ENCODE peak calls at places on chromosome 9, in six cellular contexts. R is body of pancreas, A is AG04450, G is endodermal cell, Q is WTC11, X is neural crest cell. I is an unnamed sample.

GRCh38 chr9:85258823-85259370 is 482.9 kb downstream of the AGTPBP1 start:
- DNase-seq in R (peak; percentile 68), A (no peak), G (peak; percentile 90), Q (peak; percentile 75), X (peak; percentile 58), I (no peak)

GRCh38 chr9:126148994-126149393 is 177.6 kb upstream of the MVB12B start:
- DNase-seq in R (no peak), A (no peak), G (peak; percentile 6), Q (no peak), X (no peak), I (no peak)

GRCh38 chr9:33289501-33289900 is 815 bp upstream of the NFX1 start:
- DNase-seq in R (peak; percentile 30), A (no peak), G (peak; percentile 57), Q (no peak), X (no peak), I (peak; percentile 49)

GRCh38 chr9:100700689-100701318 is 122.9 kb downstream of the CAVIN4 start:
- DNase-seq in R (peak; percentile 22), A (no peak), G (peak; percentile 75), Q (peak; percentile 44), X (peak; percentile 34), I (no peak)

GRCh38 chr9:136364942-136365774 is 1.6 kb upstream of the DNLZ start:
- DNase-seq in R (no peak), A (no peak), G (no peak), Q (no peak), X (no peak), I (no peak)

GRCh38 chr9:113580041-113580953 is 116.8 kb downstream of the RGS3 start:
- DNase-seq in R (peak; percentile 91), A (no peak), G (no peak), Q (no peak), X (no peak), I (peak; percentile 92)

GRCh38 chr9:93673844-93674334 is 97.5 kb downstream of the PHF2 start:
- DNase-seq in R (no peak), A (no peak), G (no peak), Q (peak; percentile 5), X (no peak), I (no peak)

GRCh38 chr9:125486109-125486508 is 220.9 kb downstream of the MAPKAP1 start:
- DNase-seq in R (no peak), A (no peak), G (no peak), Q (no peak), X (no peak), I (no peak)

GRCh38 chr9:88852794-88853193 is 138.5 kb upstream of the S1PR3 start:
- DNase-seq in R (no peak), A (peak; percentile 71), G (no peak), Q (no peak), X (peak; percentile 11), I (no peak)

GRCh38 chr9:124733964-124734740 is 37.0 kb downstream of the NR6A1 start:
- DNase-seq in R (peak; percentile 31), A (no peak), G (no peak), Q (no peak), X (no peak), I (peak; percentile 77)

GRCh38 chr9:135739271-135740220 is 37.6 kb downstream of the KCNT1 start:
- DNase-seq in R (no peak), A (no peak), G (no peak), Q (no peak), X (no peak), I (no peak)

GRCh38 chr9:130330202-130330601 is 64.6 kb downstream of the HMCN2 start:
- DNase-seq in R (no peak), A (no peak), G (no peak), Q (no peak), X (no peak), I (no peak)

GRCh38 chr9:2085719-2086515 is 70.8 kb downstream of the SMARCA2 start:
- DNase-seq in R (no peak), A (no peak), G (no peak), Q (no peak), X (no peak), I (no peak)

GRCh38 chr9:124949387-124949786 is 8.5 kb upstream of the GOLGA1 start:
- DNase-seq in R (no peak), A (no peak), G (no peak), Q (no peak), X (no peak), I (no peak)

GRCh38 chr9:118669986-118670385 is 699.2 kb downstream of the BRINP1 start:
- DNase-seq in R (no peak), A (no peak), G (no peak), Q (no peak), X (no peak), I (no peak)
- TF ChIP-seq CTCF in R (no peak), A (no peak), G (no peak), Q (no peak), X (no peak), I (no peak)

GRCh38 chr9:69155341-69156030 is 18.6 kb upstream of the TJP2 start:
- DNase-seq in R (no peak), A (no peak), G (peak; percentile 71), Q (peak; percentile 72), X (no peak), I (no peak)

GRCh38 chr9:69157751-69158466 is 16.2 kb upstream of the TJP2 start:
- DNase-seq in R (no peak), A (peak; percentile 46), G (peak; percentile 48), Q (no peak), X (no peak), I (no peak)

GRCh38 chr9:69153707-69154521 is 20.2 kb upstream of the TJP2 start:
- DNase-seq in R (no peak), A (no peak), G (peak; percentile 38), Q (no peak), X (no peak), I (no peak)

DNA sequence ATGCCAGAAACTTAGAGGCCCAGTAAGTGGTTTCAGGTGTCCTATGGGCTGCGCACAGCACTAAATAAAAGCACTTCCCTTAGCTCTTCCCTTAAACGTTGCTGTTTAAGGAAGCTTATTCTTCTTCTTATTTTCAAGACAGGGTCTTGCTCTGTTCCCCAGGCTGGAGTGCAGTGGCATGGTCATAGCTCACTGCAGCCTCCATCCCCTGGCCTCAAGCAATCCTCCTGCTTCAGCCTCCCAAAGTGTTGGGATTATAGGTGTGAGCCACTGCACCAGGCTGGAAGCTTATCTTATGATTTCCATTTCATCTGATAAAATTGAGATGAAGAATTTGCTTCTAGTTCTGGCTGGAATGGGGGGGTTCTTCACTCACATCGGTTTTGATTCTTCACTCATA is 15.6 kb upstream of the TJP2 start:
- DNase-seq in R (no peak), A (no peak), G (no peak), Q (no peak), X (no peak), I (no peak)
- TF ChIP-seq CTCF in R (no peak), A (no peak), G (no peak), Q (no peak), X (no peak), I (no peak)

GRCh38 chr9:128448746-128449145 is 7.1 kb upstream of the ODF2 start:
- DNase-seq in R (no peak), A (no peak), G (no peak), Q (no peak), X (no peak), I (no peak)
- TF ChIP-seq CTCF in R (no peak), A (no peak), G (no peak), Q (no peak), X (no peak), I (no peak)

GRCh38 chr9:133127340-133127981 is 6.4 kb upstream of the RALGDS start:
- DNase-seq in R (peak; percentile 81), A (no peak), G (no peak), Q (no peak), X (no peak), I (peak; percentile 83)
- TF ChIP-seq CTCF in R (no peak), A (no peak), G (no peak), Q (no peak), X (no peak), I (no peak)

DNA sequence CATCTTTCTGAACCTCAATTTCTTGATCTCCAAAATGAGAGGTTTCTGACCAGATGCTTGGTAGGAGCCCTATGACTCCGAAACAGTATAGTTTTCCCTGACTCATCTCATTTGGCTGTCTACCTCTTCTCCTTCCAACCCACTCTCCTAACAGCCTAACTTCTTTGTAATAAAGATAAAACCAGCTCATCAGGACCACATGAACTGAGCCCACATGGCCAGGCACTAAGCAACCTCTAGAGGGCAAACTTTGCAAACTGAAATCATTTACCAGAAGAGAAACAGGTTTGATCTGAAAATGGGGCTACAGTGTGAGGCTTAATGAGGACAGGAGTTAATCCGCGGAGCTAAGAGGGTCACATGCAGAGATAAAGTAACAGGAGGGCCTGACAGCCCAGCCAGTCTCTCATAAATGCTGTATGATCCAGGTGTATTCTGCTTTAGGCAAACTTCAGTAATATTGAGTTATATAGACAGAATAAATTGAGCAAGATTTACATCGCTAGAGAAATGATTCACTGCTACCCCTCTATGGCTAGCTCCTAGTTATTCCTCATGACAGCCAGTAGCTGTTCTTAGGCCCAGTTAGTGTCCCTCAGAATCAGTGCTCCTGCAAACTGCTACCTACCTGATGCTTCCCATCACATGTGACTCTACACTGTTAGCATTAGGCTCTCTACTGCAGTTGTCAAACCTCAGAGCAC is 64.6 kb downstream of the ABCA1 start:
- DNase-seq in R (peak; percentile 48), A (peak; percentile 78), G (peak; percentile 85), Q (peak; percentile 54), X (peak; percentile 35), I (peak; percentile 64)
- TF ChIP-seq CTCF in R (peak; percentile 81), A (peak; percentile 89), G (peak; percentile 92), Q (peak; percentile 41), X (peak; percentile 82), I (no peak)

GRCh38 chr9:14400658-14400995 is 86.7 kb upstream of the NFIB start:
- DNase-seq in R (peak; percentile 12), A (peak; percentile 34), G (peak; percentile 86), Q (peak; percentile 37), X (no peak), I (peak; percentile 24)
- TF ChIP-seq CTCF in R (peak; percentile 28), A (peak; percentile 53), G (peak; percentile 78), Q (no peak), X (peak; percentile 38), I (no peak)

DNA sequence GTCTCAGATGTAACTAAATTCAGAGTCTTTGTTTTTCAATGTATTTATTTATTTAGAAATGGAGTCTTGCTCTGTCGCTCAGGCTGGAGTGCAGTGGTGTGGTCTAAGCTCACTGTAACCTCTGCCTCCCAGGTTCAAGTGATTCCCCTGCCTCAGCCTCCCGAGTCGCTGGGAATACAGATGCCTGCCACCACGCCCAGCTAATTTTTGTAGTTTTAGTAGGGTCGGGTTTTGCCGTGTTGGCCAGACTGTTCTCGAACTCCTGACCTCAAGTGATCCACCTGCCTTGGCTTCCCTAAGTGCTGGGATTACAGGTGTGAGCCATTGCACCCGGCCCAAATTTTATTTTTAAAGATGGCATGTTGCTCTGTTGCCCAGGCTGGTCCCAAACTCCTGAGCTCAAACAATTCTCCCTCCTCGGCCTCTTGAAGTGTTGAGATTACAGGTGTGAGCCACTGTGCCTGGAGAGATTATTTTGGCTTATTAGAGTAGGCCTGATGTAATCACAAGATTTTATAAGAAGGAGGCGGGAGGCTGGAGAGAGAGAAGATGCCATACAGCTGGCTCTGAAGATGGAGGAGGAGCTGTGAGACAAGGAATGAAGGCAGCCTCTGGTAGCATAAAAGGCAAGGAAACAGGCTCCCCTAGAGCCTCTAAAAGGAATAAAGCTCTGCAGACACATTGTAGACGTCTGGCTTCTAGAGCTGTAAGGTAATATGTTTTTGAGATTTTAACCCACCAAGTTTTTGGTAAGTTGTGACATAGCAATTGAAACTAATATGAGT is 12.9 kb upstream of the KLF9 start:
- DNase-seq in R (no peak), A (no peak), G (no peak), Q (no peak), X (no peak), I (no peak)
- TF ChIP-seq CTCF in R (no peak), A (peak; percentile 34), G (peak; percentile 36), Q (no peak), X (no peak), I (no peak)